ENCODE peak calls at places on chromosomes 4 and X, in five cellular contexts. E is CD4-positive, alpha-beta T cell; Y is heart right ventricle; Q is GM12878; R is Panc1. G is an unnamed sample.

GRCh38 chr4:168854216-168854921 is 155.7 kb downstream of the CBR4 start:
- ATAC-seq in Q (no peak), E (no peak), Y (peak), R (no peak), G (no peak)

GRCh38 chr4:84394386-84394785 is 104.7 kb downstream of the NKX6-1 start:
- ATAC-seq in R (no peak), Y (no peak), E (no peak), Q (no peak), G (no peak)

GRCh38 chr4:185774815-185775684 is 36.9 kb downstream of the SORBS2 start:
- ATAC-seq in R (no peak), E (no peak), Y (peak), Q (no peak), G (no peak)

GRCh38 chr4:159401791-159402380 is 299.0 kb downstream of the RAPGEF2 start:
- ATAC-seq in Q (no peak), R (no peak), E (no peak), Y (no peak), G (no peak)

GRCh38 chrX:10156199-10157031 is at the start of gene CLCN4:
- ATAC-seq in E (no peak), Y (peak), R (peak), Q (peak), G (no peak)

GRCh38 chr4:5759236-5760075 is 48.5 kb downstream of the EVC start:
- ATAC-seq in Y (no peak), Q (no peak), E (no peak), R (no peak), G (no peak)

GRCh38 chr4:116878280-116878679 is 207.1 kb downstream of the TRAM1L1 start:
- ATAC-seq in E (no peak), R (no peak), Q (no peak), Y (no peak), G (no peak)

GRCh38 chr4:138307319-138307718 is 65.2 kb upstream of the SLC7A11 start:
- ATAC-seq in Q (no peak), R (no peak), Y (no peak), E (no peak), G (no peak)

GRCh38 chr4:136769717-136770116 is 762.6 kb downstream of the PCDH18 start:
- ATAC-seq in Q (no peak), E (no peak), R (no peak), Y (no peak), G (no peak)

GRCh38 chr4:102780476-102781144 is 19.8 kb upstream of the MANBA start:
- ATAC-seq in Y (no peak), R (no peak), Q (peak), E (no peak), G (peak)

GRCh38 chr4:73583661-73584060 is 36.6 kb downstream of the RASSF6 start:
- ATAC-seq in Y (no peak), R (no peak), Q (no peak), E (no peak), G (no peak)

GRCh38 chrX:9285342-9285771 is 179.5 kb upstream of the TBL1X start:
- ATAC-seq in E (no peak), Y (no peak), R (no peak), Q (no peak), G (peak)

GRCh38 chrX:13008189-13008533 is 33.3 kb downstream of the TMSB4X start:
- ATAC-seq in E (no peak), Y (no peak), R (no peak), Q (peak), G (no peak)

GRCh38 chr4:77715414-77716290 is 103.5 kb downstream of the CNOT6L start:
- ATAC-seq in R (no peak), E (no peak), Q (no peak), Y (no peak), G (peak)

GRCh38 chr4:102554988-102555387 is 53.8 kb downstream of the NFKB1 start:
- ATAC-seq in Y (peak), R (no peak), E (no peak), Q (no peak), G (no peak)

GRCh38 chrX:54483946-54484345 is 12.1 kb downstream of the FGD1 start:
- ATAC-seq in Y (no peak), Q (no peak), R (peak), E (no peak), G (no peak)